ENCODE peak calls at places on chromosomes 13 and 19, in nine cellular contexts. G is OCI-LY7, S is SK-N-SH, H is adrenal gland, P is tibial artery, X is osteoblast, R is endodermal cell, L is stomach, V is H9. W is an unnamed sample.
A peak's percentile ranks its signal among the peaks of the same experiment; 100 is the strongest.

GRCh38 chr19:22882797-22883196 is 50.7 kb downstream of the ZNF723 start:
- DNase-seq in V (no peak), X (peak; percentile 62), R (no peak), G (peak; percentile 68), P (no peak), S (peak; percentile 4), L (no peak), H (no peak), W (no peak)

GRCh38 chr19:12543855-12544254 is 7.4 kb downstream of the ZNF564 start:
- DNase-seq in G (no peak), S (no peak), P (no peak), V (no peak), X (no peak), H (no peak), L (no peak), R (no peak), W (no peak)

GRCh38 chr13:29887651-29888050 is 37.2 kb upstream of the UBL3 start:
- DNase-seq in R (no peak), S (no peak), G (no peak), V (no peak), P (no peak), L (no peak), X (no peak), H (no peak), W (no peak)

GRCh38 chr13:46672338-46673090 is 119.5 kb downstream of the LRCH1 start:
- DNase-seq in L (no peak), V (no peak), G (no peak), S (no peak), X (no peak), P (no peak), H (no peak), R (no peak), W (no peak)

GRCh38 chr19:17159466-17160393 is 55.4 kb upstream of the USE1 start:
- DNase-seq in P (no peak), H (no peak), G (no peak), S (no peak), V (peak; percentile 91), L (no peak), R (peak; percentile 90), X (peak; percentile 65), W (no peak)

GRCh38 chr13:24693862-24694471 is 13.8 kb downstream of the ATP12A start:
- DNase-seq in V (peak; percentile 82), X (peak; percentile 88), H (peak; percentile 28), L (peak; percentile 46), P (no peak), S (peak; percentile 84), R (peak; percentile 90), G (peak; percentile 82), W (peak; percentile 64)

GRCh38 chr19:49491804-49492572 is 4.2 kb upstream of the RPS11 start:
- DNase-seq in H (no peak), G (no peak), X (no peak), P (no peak), R (no peak), V (no peak), L (no peak), S (no peak), W (no peak)

GRCh38 chr13:99495478-99496321 is 5.6 kb upstream of the TM9SF2 start:
- DNase-seq in L (no peak), H (no peak), R (no peak), G (no peak), P (no peak), X (no peak), S (no peak), V (no peak), W (no peak)

GRCh38 chr13:44140146-44140545 is 233.5 kb upstream of the SERP2 start:
- DNase-seq in H (no peak), P (no peak), S (no peak), X (no peak), R (peak; percentile 80), V (peak; percentile 46), G (no peak), L (peak; percentile 62), W (no peak)

GRCh38 chr19:51664997-51665396 is 18.4 kb upstream of the SIGLEC14 start:
- DNase-seq in V (no peak), L (no peak), S (no peak), H (no peak), R (no peak), P (no peak), X (no peak), G (no peak), W (peak; percentile 29)

GRCh38 chr13:50994651-50995050 is 85.1 kb downstream of the RNASEH2B start:
- DNase-seq in H (no peak), V (peak; percentile 20), R (no peak), S (no peak), X (no peak), P (no peak), G (no peak), L (no peak), W (no peak)

GRCh38 chr13:107119989-107120881 is 552.3 kb upstream of the ARGLU1 start:
- DNase-seq in L (no peak), V (no peak), P (no peak), X (no peak), S (no peak), H (no peak), R (no peak), G (no peak), W (no peak)

GRCh38 chr19:46785980-46786235 is 2.5 kb downstream of the SLC1A5 start:
- DNase-seq in V (no peak), P (no peak), S (no peak), L (no peak), G (no peak), H (no peak), X (peak; percentile 94), R (no peak), W (no peak)
- H3K4me1 ChIP-seq in V (peaks cover 5% of the 10 kb centered on the region), P (no peaks in the 10 kb centered on the region), S (peaks cover 18% of the 10 kb centered on the region), L (peaks cover 47% of the 10 kb centered on the region), G (peaks cover 24% of the 10 kb centered on the region), H (peaks cover 19% of the 10 kb centered on the region), X (peaks cover 37% of the 10 kb centered on the region), R (peaks cover 2% of the 10 kb centered on the region), W (peaks cover 9% of the 10 kb centered on the region)

GRCh38 chr19:40578442-40578908 is 1.8 kb downstream of the SHKBP1 start:
- DNase-seq in S (peak; percentile 60), L (no peak), G (peak; percentile 34), X (peak; percentile 43), P (no peak), V (peak; percentile 92), R (peak; percentile 90), H (no peak), W (no peak)
- H3K4me1 ChIP-seq in S (peaks cover 4% of the 10 kb centered on the region), L (peaks cover 22% of the 10 kb centered on the region), G (peaks cover 19% of the 10 kb centered on the region), X (peaks cover 8% of the 10 kb centered on the region), P (no peaks in the 10 kb centered on the region), V (peaks cover 3% of the 10 kb centered on the region), R (no peaks in the 10 kb centered on the region), H (no peaks in the 10 kb centered on the region), W (no peaks in the 10 kb centered on the region)

GRCh38 chr19:1944088-1944915 is 3.3 kb downstream of the CSNK1G2 start:
- DNase-seq in G (no peak), S (no peak), H (no peak), P (no peak), X (no peak), R (no peak), L (peak; percentile 33), V (no peak), W (no peak)

GRCh38 chr19:1943661-1944087 is 2.7 kb downstream of the CSNK1G2 start:
- DNase-seq in G (no peak), X (no peak), P (no peak), V (no peak), H (no peak), L (no peak), S (no peak), R (no peak), W (no peak)

GRCh38 chr19:1942934-1943555 is 2.1 kb downstream of the CSNK1G2 start:
- DNase-seq in P (no peak), R (no peak), V (no peak), S (no peak), X (peak; percentile 86), G (peak; percentile 37), H (no peak), L (no peak), W (peak; percentile 18)

GRCh38 chr19:1945899-1946298 is 4.9 kb downstream of the CSNK1G2 start:
- DNase-seq in R (peak; percentile 93), H (no peak), V (peak; percentile 90), L (peak; percentile 40), S (peak; percentile 93), X (peak; percentile 93), G (peak; percentile 9), P (no peak), W (peak; percentile 29)

GRCh38 chr19:1944916-1945561 is 4.1 kb downstream of the CSNK1G2 start:
- DNase-seq in S (no peak), H (no peak), G (no peak), L (no peak), V (no peak), X (no peak), P (no peak), R (no peak), W (no peak)
- H3K4me1 ChIP-seq in S (no peaks in the 10 kb centered on the region), H (peaks cover 32% of the 10 kb centered on the region), G (peaks cover 19% of the 10 kb centered on the region), L (peaks cover 42% of the 10 kb centered on the region), V (no peaks in the 10 kb centered on the region), X (peaks cover 14% of the 10 kb centered on the region), P (peaks cover 4% of the 10 kb centered on the region), R (no peaks in the 10 kb centered on the region), W (peaks cover 10% of the 10 kb centered on the region)

GRCh38 chr13:33775339-33776108 is 42.4 kb upstream of the RFC3 start:
- DNase-seq in P (no peak), H (no peak), R (no peak), X (peak; percentile 47), S (no peak), G (no peak), V (no peak), L (no peak), W (no peak)

GRCh38 chr13:33771296-33771695 is 46.7 kb upstream of the RFC3 start:
- DNase-seq in S (no peak), G (no peak), H (no peak), X (no peak), L (no peak), V (no peak), R (no peak), P (no peak), W (no peak)

DNA sequence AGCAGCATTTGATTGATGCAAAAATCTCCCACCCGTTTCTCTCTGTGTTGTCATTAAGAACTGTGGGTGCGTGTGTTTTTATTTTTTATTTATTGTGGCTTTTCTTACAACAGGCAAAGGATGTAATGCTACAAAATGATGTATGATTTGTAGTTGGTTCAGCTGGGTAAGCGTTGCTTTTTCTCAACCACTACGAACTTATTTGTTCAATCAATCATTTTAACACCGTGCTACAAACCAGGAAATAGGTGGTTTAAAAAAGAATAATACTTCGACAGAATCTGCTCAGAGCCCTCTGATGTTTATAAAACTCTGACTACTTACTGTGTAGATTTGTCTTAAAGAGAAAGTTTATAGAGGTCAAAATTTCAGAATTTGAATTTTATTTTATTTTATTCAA is 41.4 kb upstream of the RFC3 start:
- DNase-seq in V (no peak), L (no peak), S (no peak), H (no peak), X (no peak), P (no peak), R (no peak), G (no peak), W (no peak)
- H3K4me1 ChIP-seq in V (no peaks in the 10 kb centered on the region), L (no peaks in the 10 kb centered on the region), S (no peaks in the 10 kb centered on the region), H (no peaks in the 10 kb centered on the region), X (no peaks in the 10 kb centered on the region), P (no peaks in the 10 kb centered on the region), R (peaks cover 15% of the 10 kb centered on the region), G (peaks cover 29% of the 10 kb centered on the region), W (no peaks in the 10 kb centered on the region)

GRCh38 chr13:70541451-70541850 is 433.2 kb upstream of the KLHL1 start:
- DNase-seq in L (no peak), G (no peak), P (no peak), H (no peak), S (no peak), R (no peak), V (no peak), X (no peak), W (no peak)
- H3K4me1 ChIP-seq in L (no peaks in the 10 kb centered on the region), G (no peaks in the 10 kb centered on the region), P (no peaks in the 10 kb centered on the region), H (no peaks in the 10 kb centered on the region), S (no peaks in the 10 kb centered on the region), R (no peaks in the 10 kb centered on the region), V (no peaks in the 10 kb centered on the region), X (no peaks in the 10 kb centered on the region), W (no peaks in the 10 kb centered on the region)

W was measured in cardiac muscle cell.